ENCODE peak calls at places on chromosomes 6 and 20, in five cellular contexts. R is hepatocyte, X is heart right ventricle, P is stomach, S is endothelial cell of umbilical vein. B is an unnamed sample.
A peak's percentile ranks its signal among the peaks of the same experiment; 100 is the strongest.

GRCh38 chr6:83417880-83418663 is 12.8 kb downstream of the ME1 start:
- DNase-seq in S (peak; percentile 49), P (no peak), X (no peak), R (peak; percentile 74), B (no peak)

GRCh38 chr20:59482581-59483187 is 121.7 kb upstream of the PHACTR3 start:
- DNase-seq in S (no peak), R (no peak), P (no peak), X (no peak), B (peak; percentile 62)

GRCh38 chr20:63560333-63560805 is 6.4 kb downstream of the FNDC11 start:
- DNase-seq in R (no peak), P (no peak), X (no peak), S (no peak), B (no peak)

GRCh38 chr6:157561929-157562810 is 181.2 kb downstream of the ZDHHC14 start:
- DNase-seq in P (no peak), S (no peak), X (no peak), R (no peak), B (no peak)

GRCh38 chr6:49764571-49765236 is 20.5 kb upstream of the CRISP3 start:
- DNase-seq in S (no peak), X (no peak), P (no peak), R (no peak), B (no peak)

GRCh38 chr6:38907264-38907663 is 141.3 kb upstream of the GLP1R start:
- DNase-seq in R (no peak), X (no peak), P (no peak), S (no peak), B (no peak)

GRCh38 chr20:58359441-58359840 is 29.6 kb upstream of the VAPB start:
- DNase-seq in S (no peak), P (no peak), R (no peak), X (no peak), B (no peak)

GRCh38 chr20:59017493-59018231 is 1.6 kb upstream of the TUBB1 start:
- DNase-seq in R (no peak), X (no peak), P (no peak), S (no peak), B (peak; percentile 82)

GRCh38 chr6:108118359-108118724 is 43.8 kb upstream of the OSTM1 start:
- DNase-seq in R (no peak), X (no peak), P (no peak), S (no peak), B (no peak)

DNA sequence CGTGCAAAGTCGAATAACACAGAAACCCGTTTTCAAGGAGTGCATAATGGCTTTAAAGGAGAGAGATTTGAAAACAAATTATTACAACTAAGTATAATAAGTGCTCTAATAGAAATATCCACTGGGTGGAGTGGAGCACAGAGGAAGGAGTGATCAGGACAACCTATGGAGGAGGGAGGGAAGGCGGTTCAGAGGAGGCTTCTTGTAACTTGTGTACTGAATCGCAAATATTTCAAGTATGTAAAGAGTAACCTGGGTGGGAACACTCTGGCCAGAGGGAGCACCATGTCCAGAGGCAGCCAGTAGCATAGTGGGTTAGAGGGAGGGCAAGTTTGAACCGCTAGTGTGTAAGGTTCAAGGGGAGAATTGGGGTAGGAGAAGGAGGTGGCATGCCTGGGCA is 21.6 kb upstream of the TNFAIP3 start:
- DNase-seq in S (no peak), R (no peak), X (no peak), P (no peak), B (no peak)
- TF ChIP-seq CTCF in S (no peak), R (peak; percentile 10), X (no peak), P (no peak), B (peak; percentile 37)

GRCh38 chr6:105884426-105884825 is 201.7 kb upstream of the PRDM1 start:
- DNase-seq in R (no peak), S (no peak), P (no peak), X (no peak), B (no peak)

GRCh38 chr6:105886812-105887513 is 199.2 kb upstream of the PRDM1 start:
- DNase-seq in R (no peak), S (no peak), X (no peak), P (no peak), B (no peak)

GRCh38 chr6:105882833-105883232 is 203.3 kb upstream of the PRDM1 start:
- DNase-seq in R (no peak), P (no peak), X (no peak), S (no peak), B (no peak)

GRCh38 chr6:105883966-105884365 is 202.2 kb upstream of the PRDM1 start:
- DNase-seq in R (no peak), X (no peak), S (no peak), P (no peak), B (no peak)

DNA sequence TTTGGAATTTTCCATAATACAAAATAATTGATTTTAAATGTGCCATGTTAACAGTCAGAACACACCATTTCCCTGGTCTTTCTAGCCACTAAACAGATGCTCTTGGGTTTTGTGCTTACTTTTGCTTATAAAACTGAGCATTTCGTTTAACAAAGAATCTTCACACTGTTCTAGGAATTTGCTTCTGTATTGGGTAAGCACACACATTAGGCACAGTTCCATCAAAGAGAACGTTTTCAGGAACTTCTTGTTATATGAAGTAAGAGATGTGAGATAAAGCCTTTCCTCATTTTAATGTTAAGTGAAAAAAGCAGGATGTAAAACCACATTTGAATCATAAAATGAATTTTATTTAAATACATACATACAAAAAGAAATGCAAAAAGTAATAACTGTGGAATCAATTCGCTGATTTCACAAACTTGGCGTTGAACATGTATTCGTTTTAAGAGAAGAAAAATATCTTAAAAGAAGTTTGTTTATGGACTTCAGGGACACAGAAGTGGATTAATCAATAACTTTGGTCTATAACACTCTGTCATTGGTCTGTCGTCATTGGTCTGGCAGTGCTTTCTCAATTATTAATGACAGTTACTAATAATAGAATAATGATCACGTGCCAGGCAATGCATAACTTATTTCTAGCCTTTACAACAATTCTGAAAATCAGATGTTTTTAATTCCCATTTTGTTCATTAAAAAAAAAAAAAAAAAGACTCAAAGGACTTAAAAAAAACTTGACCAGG is 199.9 kb upstream of the PRDM1 start:
- DNase-seq in S (no peak), P (no peak), R (no peak), X (no peak), B (no peak)
- H3K27ac ChIP-seq in S (no peak overlapping the region), P (no peak overlapping the region), R (no peak overlapping the region), X (no peak overlapping the region), B (no peak overlapping the region)

GRCh38 chr6:34238507-34239239 is 2.0 kb downstream of the HMGA1 start:
- DNase-seq in S (no peak), X (no peak), P (no peak), R (no peak), B (no peak)
- H3K4me1 ChIP-seq in S (peaks cover 63% of the 10 kb centered on the region), X (peaks cover 6% of the 10 kb centered on the region), P (peaks cover 26% of the 10 kb centered on the region), R (peaks cover 23% of the 10 kb centered on the region), B (peaks cover 51% of the 10 kb centered on the region)

DNA sequence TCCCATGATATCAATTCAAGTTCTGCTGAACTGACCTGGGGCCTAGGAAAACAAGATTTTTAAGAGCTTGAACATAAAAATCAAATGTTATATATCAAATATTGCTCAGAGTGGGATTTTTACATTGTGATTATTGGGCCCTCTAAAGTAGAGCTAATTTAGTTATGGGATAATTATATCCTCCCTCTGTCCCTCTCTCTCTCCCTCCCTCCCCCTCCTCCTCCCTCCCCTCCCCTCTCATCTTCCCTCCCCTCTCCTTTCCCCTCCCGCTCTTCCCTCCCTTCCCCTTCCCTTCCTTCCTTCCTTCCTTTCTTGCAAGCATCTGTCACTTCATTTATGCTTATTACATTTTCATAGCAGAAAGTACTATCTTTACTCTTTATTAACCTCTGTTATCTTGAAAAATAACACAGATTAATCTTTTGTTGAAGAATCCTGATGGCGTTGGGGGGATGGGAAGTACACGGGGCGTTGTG is 32.8 kb downstream of the KIF25 start:
- DNase-seq in X (no peak), S (no peak), R (no peak), P (no peak), B (no peak)
- TF ChIP-seq CTCF in X (no peak), S (no peak), R (no peak), P (no peak), B (no peak)

GRCh38 chr6:34941421-34941820 is 52.4 kb downstream of the ANKS1A start:
- DNase-seq in S (no peak), X (no peak), P (no peak), R (no peak), B (no peak)

GRCh38 chr6:34934516-34934915 is 45.5 kb downstream of the ANKS1A start:
- DNase-seq in S (peak; percentile 96), R (peak; percentile 66), P (peak; percentile 94), X (peak; percentile 89), B (no peak)

GRCh38 chr6:34940030-34940434 is 51.0 kb downstream of the ANKS1A start:
- DNase-seq in S (peak; percentile 72), R (peak; percentile 19), P (no peak), X (no peak), B (no peak)

DNA sequence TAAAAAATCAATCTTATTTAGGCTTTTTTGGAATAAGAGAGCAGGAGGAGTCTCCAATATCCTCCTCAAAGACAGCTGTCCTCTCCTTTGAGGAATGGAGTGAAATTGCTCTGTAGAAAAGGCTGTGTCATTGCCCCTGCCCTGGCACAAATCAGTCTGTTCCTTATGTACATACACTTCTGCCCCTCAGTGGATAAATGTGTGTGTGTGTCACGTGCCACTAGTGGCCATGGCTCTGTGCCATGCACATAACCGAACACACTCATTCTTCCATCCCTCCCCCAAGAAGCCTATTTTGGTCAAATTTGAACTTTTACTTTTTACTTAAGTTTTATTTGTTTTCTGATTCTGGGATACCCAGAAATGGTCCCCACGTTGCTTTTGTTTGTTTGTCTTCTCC is 49.2 kb downstream of the ANKS1A start:
- DNase-seq in R (no peak), P (peak; percentile 33), S (no peak), X (no peak), B (no peak)
- H3K27ac ChIP-seq in R (no peak overlapping the region), P (no peak overlapping the region), S (no peak overlapping the region), X (peak overlapping the region; percentile 2), B (no peak overlapping the region)

GRCh38 chr6:111593516-111593824 is 12.2 kb downstream of the TRAF3IP2 start:
- DNase-seq in R (no peak), X (no peak), P (no peak), S (no peak), B (no peak)
- H3K4me1 ChIP-seq in R (peaks cover 56% of the 10 kb centered on the region), X (peaks cover 5% of the 10 kb centered on the region), P (peaks cover 54% of the 10 kb centered on the region), S (peaks cover 22% of the 10 kb centered on the region), B (peaks cover 47% of the 10 kb centered on the region)

GRCh38 chr6:100460650-100461204 is 4.0 kb downstream of the SIM1 start:
- DNase-seq in S (peak; percentile 51), P (no peak), R (no peak), X (no peak), B (no peak)
- TF ChIP-seq CTCF in S (peak; percentile 44), P (no peak), R (no peak), X (no peak), B (peak; percentile 26)

B was measured in RWPE2.